ENCODE peak calls at places on chromosome 6, in seven cellular contexts. H is right cardiac atrium; B is HCEC 1CT; R is HT1080; K is bronchial epithelial cell; L is stimulated activated CD8-positive, alpha-beta memory T cell treated with anti-CD3 and anti-CD28 coated beads, Interleukin-15, amount 100 ng/mL, for 24 hours; P is HCT116. U is an unnamed sample.

GRCh38 chr6:156497618-156498017 is 279.6 kb upstream of the ARID1B start:
- DNase-seq in H (no peak), B (no peak), R (no peak), K (no peak), L (no peak), P (no peak), U (no peak)

GRCh38 chr6:10534418-10534760 is 13.2 kb downstream of the GCNT2 start:
- DNase-seq in H (no peak), B (no peak), R (no peak), K (no peak), L (no peak), P (no peak), U (no peak)

GRCh38 chr6:37175332-37176267 is 5.6 kb downstream of the PIM1 start:
- DNase-seq in H (no peak), B (no peak), R (no peak), K (no peak), L (no peak), P (no peak), U (peak)

GRCh38 chr6:111696814-111697213 is 91.1 kb upstream of the TRAF3IP2 start:
- DNase-seq in H (no peak), B (no peak), R (no peak), K (no peak), L (no peak), P (no peak), U (no peak)

GRCh38 chr6:160883999-160884398 is 107.6 kb upstream of the MAP3K4 start:
- DNase-seq in H (no peak), B (no peak), R (no peak), K (no peak), L (no peak), P (no peak), U (no peak)

GRCh38 chr6:106716966-106717365 is 87.6 kb downstream of the QRSL1 start:
- DNase-seq in H (no peak), B (no peak), R (no peak), K (no peak), L (no peak), P (no peak), U (no peak)

GRCh38 chr6:158046201-158047119 is 64.8 kb downstream of the SYNJ2 start:
- DNase-seq in H (no peak), B (no peak), R (no peak), K (no peak), L (no peak), P (no peak), U (no peak)

GRCh38 chr6:86529635-86530034 is 407.7 kb upstream of the HTR1E start:
- DNase-seq in H (no peak), B (no peak), R (no peak), K (no peak), L (no peak), P (no peak), U (no peak)

GRCh38 chr6:127073222-127073621 is 45.2 kb upstream of the RSPO3 start:
- DNase-seq in H (no peak), B (no peak), R (no peak), K (no peak), L (no peak), P (no peak), U (no peak)

GRCh38 chr6:1575213-1576041 is 34.3 kb upstream of the FOXC1 start:
- DNase-seq in H (peak), B (no peak), R (no peak), K (no peak), L (no peak), P (no peak), U (peak)

GRCh38 chr6:41367700-41368099 is 32.3 kb downstream of the NCR2 start:
- DNase-seq in H (no peak), B (peak), R (peak), K (peak), L (no peak), P (peak), U (peak)

GRCh38 chr6:30042476-30042875 is 18.6 kb upstream of the POLR1H start:
- DNase-seq in H (no peak), B (no peak), R (no peak), K (no peak), L (no peak), P (no peak), U (no peak)

GRCh38 chr6:110481081-110481480 is 4.7 kb upstream of the SLC22A16 start:
- DNase-seq in H (no peak), B (no peak), R (no peak), K (no peak), L (no peak), P (no peak), U (no peak)

GRCh38 chr6:70839286-70840266 is 117.3 kb downstream of the B3GAT2 start:
- DNase-seq in H (no peak), B (no peak), R (no peak), K (no peak), L (no peak), P (no peak), U (no peak)

GRCh38 chr6:2773450-2773849 is 8.3 kb downstream of the WRNIP1 start:
- DNase-seq in H (no peak), B (peak), R (no peak), K (no peak), L (no peak), P (no peak), U (no peak)

GRCh38 chr6:38068854-38069253 is 249.3 kb downstream of the ZFAND3 start:
- DNase-seq in H (no peak), B (no peak), R (no peak), K (no peak), L (no peak), P (no peak), U (no peak)

U was measured in fibroblast of pulmonary artery.